ENCODE peak calls at places on chromosomes 5 and 9, in ten cellular contexts. G is amygdala, N is T-helper 2 cell, L is NAMALWA, T is A549, F is C1 segment of cervical spinal cord, O is lower leg skin, Y is HEK293T, E is NCI-H1417, J is HCEC 1CT. K is an unnamed sample.

GRCh38 chr9:138049085-138049778 is 171.7 kb downstream of the CACNA1B start:
- DNase-seq in Y (no peak), T (no peak), E (no peak), O (no peak), G (no peak), F (no peak), N (no peak), L (no peak), J (no peak), K (no peak)

GRCh38 chr9:107740088-107740980 is 250.8 kb upstream of the KLF4 start:
- DNase-seq in N (no peak), F (no peak), L (no peak), J (no peak), O (peak), Y (no peak), E (no peak), T (no peak), G (no peak), K (no peak)

GRCh38 chr5:33468811-33469435 is 28.2 kb downstream of the TARS1 start:
- DNase-seq in F (no peak), L (no peak), T (no peak), O (no peak), J (no peak), E (no peak), G (no peak), Y (no peak), N (no peak), K (no peak)

GRCh38 chr5:85441138-85441537 is 1056.5 kb upstream of the EDIL3 start:
- DNase-seq in Y (no peak), O (no peak), L (no peak), J (no peak), G (no peak), N (no peak), T (no peak), F (no peak), E (peak), K (no peak)

GRCh38 chr5:28374492-28374934 is 1336.1 kb upstream of the CDH9 start:
- DNase-seq in T (peak), J (no peak), F (no peak), N (no peak), L (no peak), G (no peak), E (peak), Y (no peak), O (no peak), K (no peak)

GRCh38 chr5:14190194-14191164 is 47.3 kb downstream of the TRIO start:
- DNase-seq in Y (no peak), F (no peak), O (no peak), J (peak), N (no peak), L (no peak), E (peak), T (peak), G (no peak), K (no peak)

GRCh38 chr9:96020822-96021615 is 145.5 kb downstream of the ERCC6L2 start:
- DNase-seq in J (no peak), Y (no peak), N (peak), F (no peak), G (no peak), O (no peak), E (peak), L (no peak), T (no peak), K (peak)

GRCh38 chr9:38622083-38622674 is 1.8 kb upstream of the ANKRD18A start:
- DNase-seq in F (no peak), N (no peak), T (peak), Y (no peak), O (no peak), E (peak), J (no peak), L (no peak), G (no peak), K (peak)

GRCh38 chr9:91705386-91705785 is 244.6 kb downstream of the ROR2 start:
- DNase-seq in J (no peak), F (no peak), L (no peak), E (no peak), O (no peak), G (no peak), N (no peak), T (no peak), Y (no peak), K (no peak)

GRCh38 chr9:134492281-134492691 is 149.3 kb upstream of the COL5A1 start:
- DNase-seq in J (peak), G (no peak), L (no peak), T (no peak), F (no peak), O (peak), Y (no peak), N (no peak), E (no peak), K (peak)

GRCh38 chr9:76403352-76403751 is 9.1 kb upstream of the RFK start:
- DNase-seq in J (peak), F (no peak), G (no peak), E (peak), N (no peak), T (peak), Y (peak), O (no peak), L (peak), K (no peak)

GRCh38 chr9:20291201-20291600 is 331.1 kb downstream of the MLLT3 start:
- DNase-seq in N (no peak), T (no peak), G (no peak), J (no peak), Y (no peak), F (no peak), L (no peak), O (no peak), E (no peak), K (no peak)